ENCODE peak calls at places on chromosomes 1 and 21, in five cellular contexts. T is neural progenitor cell, D is PC-3, S is MM.1S, O is fibroblast of lung. L is an unnamed sample.

GRCh38 chr1:235327559-235328270 is at the start of gene ARID4B:
- DNase-seq in T (peak; percentile 52), D (no peak), S (no peak), O (no peak), L (no peak)

GRCh38 chr1:85344256-85344694 is 67.8 kb upstream of the BCL10 start:
- DNase-seq in T (peak; percentile 67), D (peak; percentile 63), S (no peak), O (peak; percentile 47), L (no peak)

GRCh38 chr21:42460391-42461184 is 35.4 kb downstream of the RSPH1 start:
- DNase-seq in T (peak; percentile 26), D (no peak), S (peak; percentile 96), O (no peak), L (no peak)

GRCh38 chr1:152024228-152024627 is 12.6 kb downstream of the S100A11 start:
- DNase-seq in T (peak; percentile 65), D (peak; percentile 54), S (no peak), O (no peak), L (no peak)

GRCh38 chr1:197224160-197224559 is 43.9 kb upstream of the CRB1 start:
- DNase-seq in T (no peak), D (peak; percentile 51), S (no peak), O (peak; percentile 32), L (no peak)

GRCh38 chr1:47508900-47509488 is 71.2 kb downstream of the FOXD2 start:
- DNase-seq in T (peak; percentile 42), D (no peak), S (no peak), O (peak; percentile 26), L (no peak)

GRCh38 chr1:245465666-245466065 is 310.9 kb downstream of the KIF26B start:
- DNase-seq in T (no peak), D (no peak), S (no peak), O (no peak), L (no peak)

GRCh38 chr1:234909851-234910250 is 218.8 kb downstream of the TOMM20 start:
- DNase-seq in T (no peak), D (no peak), S (no peak), O (no peak), L (no peak)

GRCh38 chr1:177862916-177863315 is 106.9 kb downstream of the SEC16B start:
- DNase-seq in T (no peak), D (no peak), S (no peak), O (no peak), L (no peak)

DNA sequence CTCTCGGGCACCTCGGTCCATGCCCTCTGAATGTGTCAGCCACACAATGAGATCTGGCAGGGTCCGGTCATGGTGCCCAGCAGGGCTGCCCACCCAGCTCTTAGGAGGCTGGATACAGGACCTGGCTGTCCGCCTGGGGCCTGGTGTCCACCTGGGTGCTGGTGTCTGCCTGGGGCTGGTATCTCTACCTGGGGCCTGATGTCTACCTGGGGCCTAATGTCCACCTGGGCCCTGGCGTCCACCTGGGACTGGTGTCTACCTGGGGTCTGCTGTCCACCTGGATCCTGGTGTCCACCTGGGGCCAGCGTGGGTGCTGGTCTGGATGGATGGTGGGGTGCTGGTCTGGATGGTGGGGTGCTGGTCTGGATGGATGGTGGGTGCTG is 45.1 kb upstream of the ACTRT2 start:
- DNase-seq in T (no peak), D (no peak), S (no peak), O (no peak), L (no peak)
- H3K9me3 ChIP-seq in T (no peaks in the 10 kb centered on the region), D (no peaks in the 10 kb centered on the region), S (no peaks in the 10 kb centered on the region), O (no peaks in the 10 kb centered on the region), L (peaks cover 13% of the 10 kb centered on the region)

DNA sequence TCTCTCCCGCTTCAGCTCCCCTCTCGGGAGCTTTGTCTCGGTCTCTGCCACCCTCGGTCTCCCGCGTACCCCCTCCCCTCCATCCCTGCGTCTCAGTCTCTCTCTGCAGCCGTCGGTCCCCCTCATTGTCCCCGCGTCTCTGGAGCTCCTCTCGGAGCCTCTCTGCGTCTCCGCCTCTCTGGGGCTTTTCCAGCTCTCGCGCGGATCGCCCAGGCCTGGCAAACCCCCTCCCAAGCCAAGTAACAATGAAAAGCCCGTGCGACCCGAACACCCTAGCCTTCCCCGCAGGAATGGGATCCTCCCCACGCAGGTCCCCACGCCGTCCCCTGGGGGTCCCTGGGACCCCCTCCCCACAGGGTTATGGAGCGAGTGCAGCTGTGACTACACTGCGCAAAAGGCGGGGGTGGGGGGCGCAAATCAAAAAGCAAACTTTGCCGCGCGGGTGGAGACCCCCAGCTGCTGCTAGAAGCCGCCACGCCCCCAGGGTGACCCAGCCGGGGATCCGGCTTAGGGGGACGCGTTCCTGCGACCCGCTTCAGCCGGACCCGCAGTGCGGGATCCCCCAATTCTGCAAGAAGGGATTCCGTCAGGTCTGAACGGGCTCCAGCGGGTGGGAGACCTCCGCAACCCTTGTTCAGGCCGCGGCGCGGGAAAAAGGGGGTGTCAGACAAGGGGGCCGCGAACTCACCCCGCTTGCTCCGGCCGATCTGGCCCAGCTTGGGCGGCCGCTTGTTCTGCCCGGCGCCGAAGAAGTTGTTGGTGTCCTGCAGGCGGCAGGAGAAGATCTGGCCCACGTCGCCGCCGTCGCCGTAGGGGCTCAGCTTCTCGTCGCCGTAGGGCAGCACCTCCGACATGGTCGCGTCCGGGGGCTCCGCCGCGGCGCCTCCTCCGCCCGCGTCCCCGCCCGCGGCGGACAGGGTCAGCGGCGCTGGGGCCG is 1.2 kb downstream of the CAMK2N1 start:
- DNase-seq in T (peak; percentile 69), D (no peak), S (no peak), O (no peak), L (no peak)
- TF ChIP-seq EZH2 in T (peak; percentile 80), D (no peak), S (peak; percentile 86), O (no peak), L (no peak)

GRCh38 chr1:236688705-236689104 is 2.4 kb downstream of the ACTN2 start:
- DNase-seq in T (no peak), D (no peak), S (no peak), O (no peak), L (no peak)

GRCh38 chr1:236687273-236687672 is 974 bp downstream of the ACTN2 start:
- DNase-seq in T (peak; percentile 43), D (no peak), S (no peak), O (no peak), L (no peak)

GRCh38 chr1:236686815-236687160 is 489 bp downstream of the ACTN2 start:
- DNase-seq in T (peak; percentile 13), D (no peak), S (no peak), O (no peak), L (no peak)

GRCh38 chr1:236685917-236686814 is at the start of gene ACTN2:
- DNase-seq in T (peak; percentile 85), D (no peak), S (no peak), O (peak; percentile 28), L (no peak)

GRCh38 chr1:236685205-236685916 is 938 bp upstream of the ACTN2 start:
- DNase-seq in T (no peak), D (no peak), S (no peak), O (no peak), L (no peak)
- H3K4me2 ChIP-seq in T (no peak overlapping the region), D (no peak overlapping the region), S (no peak overlapping the region), O (no peak overlapping the region), L (no peak overlapping the region)

DNA sequence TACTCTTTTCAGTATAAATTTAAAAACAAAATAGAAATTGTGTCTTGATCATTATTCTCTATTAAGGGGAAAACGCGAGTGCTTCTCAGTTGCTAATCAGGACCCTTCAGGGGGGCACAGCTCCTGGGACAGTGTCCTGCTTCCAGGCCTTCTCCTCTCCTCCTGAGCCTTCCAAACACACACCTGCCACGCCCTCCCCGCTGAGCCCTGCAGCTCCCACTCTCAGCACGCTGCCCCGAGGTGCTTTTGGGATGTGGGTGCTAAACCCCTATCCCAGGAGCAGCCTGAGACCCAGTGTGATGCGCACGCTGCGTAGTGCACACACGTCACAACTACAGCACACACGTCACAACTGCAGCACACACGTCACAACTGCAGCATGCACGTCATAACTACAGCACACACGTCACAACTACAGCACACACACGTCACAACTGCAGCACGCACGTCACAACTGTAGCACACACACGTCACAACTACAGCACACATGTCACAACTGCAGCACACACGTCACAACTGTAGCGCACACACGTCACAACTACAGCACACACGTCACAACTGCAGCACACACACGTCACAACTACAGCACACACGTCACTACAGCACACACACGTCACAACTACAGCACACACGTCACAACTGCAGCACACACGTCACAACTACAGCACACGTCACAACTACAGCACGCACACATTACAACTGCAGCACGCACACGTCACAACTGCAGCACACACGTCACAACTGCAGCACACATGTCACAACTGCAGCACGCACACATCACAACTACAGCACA is 322.8 kb upstream of the AJAP1 start:
- DNase-seq in T (no peak), D (no peak), S (no peak), O (no peak), L (no peak)
- H3K9me3 ChIP-seq in T (no peaks in the 10 kb centered on the region), D (peaks cover 11% of the 10 kb centered on the region), S (no peaks in the 10 kb centered on the region), O (no peaks in the 10 kb centered on the region), L (peaks cover 10% of the 10 kb centered on the region)

GRCh38 chr1:167673285-167673684 is 43.3 kb downstream of the RCSD1 start:
- DNase-seq in T (no peak), D (no peak), S (no peak), O (no peak), L (no peak)

GRCh38 chr1:167669209-167670139 is 39.4 kb downstream of the RCSD1 start:
- DNase-seq in T (no peak), D (no peak), S (no peak), O (no peak), L (no peak)

GRCh38 chr1:167672831-167673230 is 42.8 kb downstream of the RCSD1 start:
- DNase-seq in T (no peak), D (no peak), S (no peak), O (no peak), L (no peak)

GRCh38 chr1:167670563-167670962 is 40.5 kb downstream of the RCSD1 start:
- DNase-seq in T (no peak), D (no peak), S (no peak), O (no peak), L (no peak)

GRCh38 chr1:167671727-167672511 is 41.9 kb downstream of the RCSD1 start:
- DNase-seq in T (no peak), D (no peak), S (no peak), O (no peak), L (no peak)
- TF ChIP-seq EZH2 in T (no peak), D (no peak), S (no peak), O (no peak), L (no peak)